ENCODE peak calls at places on chromosomes 13 and 19, in five cellular contexts. One of them, this sample, is unnamed.
A peak's percentile ranks its signal among the peaks of the same experiment; 100 is the strongest.

GRCh38 chr19:39428309-39429112 is 7.2 kb downstream of the RPS16 start:
- DNase-seq in NCI-H2081: no peak
- DNase-seq in GM12865: no peak
- DNase-seq in NCI-H774: no peak
- DNase-seq in activated gamma-delta T cell treated with anti-CD3 and anti-CD28 coated beads, Interleukin-2, amount 50 U/mL, for 16 hours: no peak
- DNase-seq in this sample: no peak

GRCh38 chr19:21130097-21130775 is 11.6 kb upstream of the ZNF431 start:
- DNase-seq in NCI-H2081: no peak
- DNase-seq in GM12865: no peak
- DNase-seq in NCI-H774: no peak
- DNase-seq in activated gamma-delta T cell treated with anti-CD3 and anti-CD28 coated beads, Interleukin-2, amount 50 U/mL, for 16 hours: no peak
- DNase-seq in this sample: no peak

GRCh38 chr13:25908390-25908789 is 143.4 kb downstream of the SHISA2 start:
- DNase-seq in NCI-H2081: no peak
- DNase-seq in GM12865: no peak
- DNase-seq in NCI-H774: no peak
- DNase-seq in activated gamma-delta T cell treated with anti-CD3 and anti-CD28 coated beads, Interleukin-2, amount 50 U/mL, for 16 hours: no peak
- DNase-seq in this sample: no peak

GRCh38 chr19:11142528-11143171 is 12.9 kb downstream of the SPC24 start:
- DNase-seq in NCI-H2081: no peak
- DNase-seq in GM12865: no peak
- DNase-seq in NCI-H774: no peak
- DNase-seq in activated gamma-delta T cell treated with anti-CD3 and anti-CD28 coated beads, Interleukin-2, amount 50 U/mL, for 16 hours: no peak
- DNase-seq in this sample: no peak

GRCh38 chr19:3397266-3398022 is 31.1 kb downstream of the NFIC start:
- DNase-seq in NCI-H2081: no peak
- DNase-seq in GM12865: no peak
- DNase-seq in NCI-H774: no peak
- DNase-seq in activated gamma-delta T cell treated with anti-CD3 and anti-CD28 coated beads, Interleukin-2, amount 50 U/mL, for 16 hours: no peak
- DNase-seq in this sample: no peak

GRCh38 chr19:14127929-14128509 is 8.4 kb downstream of the ASF1B start:
- DNase-seq in NCI-H2081: no peak
- DNase-seq in GM12865: peak; percentile 87
- DNase-seq in NCI-H774: no peak
- DNase-seq in activated gamma-delta T cell treated with anti-CD3 and anti-CD28 coated beads, Interleukin-2, amount 50 U/mL, for 16 hours: no peak
- DNase-seq in this sample: no peak

GRCh38 chr19:7415163-7415856 is 66.6 kb downstream of the ARHGEF18 start:
- DNase-seq in NCI-H2081: no peak
- DNase-seq in GM12865: no peak
- DNase-seq in NCI-H774: no peak
- DNase-seq in activated gamma-delta T cell treated with anti-CD3 and anti-CD28 coated beads, Interleukin-2, amount 50 U/mL, for 16 hours: no peak
- DNase-seq in this sample: no peak

GRCh38 chr13:67366533-67366932 is 136.4 kb upstream of the PCDH9 start:
- DNase-seq in NCI-H2081: peak; percentile 14
- DNase-seq in GM12865: no peak
- DNase-seq in NCI-H774: no peak
- DNase-seq in activated gamma-delta T cell treated with anti-CD3 and anti-CD28 coated beads, Interleukin-2, amount 50 U/mL, for 16 hours: no peak
- DNase-seq in this sample: no peak

GRCh38 chr19:8212212-8212611 is 3.0 kb downstream of the CERS4 start:
- DNase-seq in NCI-H2081: no peak
- DNase-seq in GM12865: no peak
- DNase-seq in NCI-H774: no peak
- DNase-seq in activated gamma-delta T cell treated with anti-CD3 and anti-CD28 coated beads, Interleukin-2, amount 50 U/mL, for 16 hours: no peak
- DNase-seq in this sample: no peak

GRCh38 chr19:1837625-1838105 is 10.6 kb downstream of the REXO1 start:
- DNase-seq in NCI-H2081: no peak
- DNase-seq in GM12865: peak; percentile 53
- DNase-seq in NCI-H774: no peak
- DNase-seq in activated gamma-delta T cell treated with anti-CD3 and anti-CD28 coated beads, Interleukin-2, amount 50 U/mL, for 16 hours: no peak
- DNase-seq in this sample: peak; percentile 88

GRCh38 chr19:10701955-10702307 is 692 bp downstream of the QTRT1 start:
- DNase-seq in NCI-H2081: peak; percentile 45
- DNase-seq in GM12865: peak; percentile 57
- DNase-seq in NCI-H774: no peak
- DNase-seq in activated gamma-delta T cell treated with anti-CD3 and anti-CD28 coated beads, Interleukin-2, amount 50 U/mL, for 16 hours: no peak
- DNase-seq in this sample: peak; percentile 65

This sample was measured in GM20000.